ENCODE peak calls at places on chromosomes 1 and 21, in four cellular contexts. X is heart left ventricle; E is CD8-positive, alpha-beta memory T cell; M is CD4-positive, CD25-positive, alpha-beta regulatory T cell. B is an unnamed sample.

GRCh38 chr1:77282866-77283539 is 1.2 kb downstream of the AK5 start:
- DNase-seq in M (no peak), X (no peak), E (no peak), B (no peak)

GRCh38 chr1:65717815-65718454 is 74.8 kb upstream of the PDE4B start:
- DNase-seq in X (no peak), E (no peak), M (peak), B (no peak)

GRCh38 chr1:109658533-109659051 is 2.7 kb downstream of the GSTM4 start:
- DNase-seq in X (no peak), M (no peak), E (no peak), B (no peak)

GRCh38 chr1:57835620-57836019 is 411.8 kb upstream of the DAB1 start:
- DNase-seq in X (no peak), M (no peak), E (no peak), B (no peak)

GRCh38 chr1:227429447-227430359 is 111.4 kb upstream of the CDC42BPA start:
- DNase-seq in M (no peak), E (no peak), X (peak), B (no peak)

GRCh38 chr1:153478692-153479618 is 18.5 kb upstream of the S100A7 start:
- DNase-seq in X (no peak), M (no peak), E (no peak), B (no peak)

GRCh38 chr1:54471588-54471987 is 65.4 kb upstream of the SSBP3 start:
- DNase-seq in X (no peak), E (no peak), M (no peak), B (no peak)

GRCh38 chr1:168135982-168136708 is 585 bp downstream of the GPR161 start:
- DNase-seq in M (peak), X (peak), E (no peak), B (peak)

GRCh38 chr1:37481289-37482003 is 7.1 kb downstream of the ZC3H12A start:
- DNase-seq in E (no peak), X (no peak), M (no peak), B (no peak)

GRCh38 chr1:89589515-89589914 is 43.4 kb upstream of the LRRC8C start:
- DNase-seq in E (no peak), M (no peak), X (no peak), B (no peak)

GRCh38 chr1:54355931-54356679 is 50.1 kb downstream of the SSBP3 start:
- DNase-seq in X (no peak), E (no peak), M (peak), B (no peak)

GRCh38 chr1:110240476-110241210 is 30.5 kb downstream of the KCNC4 start:
- DNase-seq in X (no peak), E (no peak), M (no peak), B (no peak)

GRCh38 chr1:53145942-53146708 is 3.7 kb upstream of the SLC1A7 start:
- DNase-seq in M (no peak), E (no peak), X (peak), B (no peak)

GRCh38 chr1:246284021-246284420 is 223.1 kb downstream of the SMYD3 start:
- DNase-seq in M (peak), X (no peak), E (no peak), B (no peak)

GRCh38 chr21:39630827-39631226 is 18.1 kb downstream of the B3GALT5 start:
- DNase-seq in X (no peak), M (no peak), E (no peak), B (no peak)

GRCh38 chr1:41539999-41540398 is 55.5 kb upstream of the EDN2 start:
- DNase-seq in E (no peak), M (no peak), X (no peak), B (no peak)

GRCh38 chr1:89945852-89946476 is 48.9 kb upstream of the ZNF326 start:
- DNase-seq in E (no peak), M (no peak), X (no peak), B (no peak)

GRCh38 chr1:158246650-158247049 is 7.6 kb upstream of the CD1A start:
- DNase-seq in M (peak), E (no peak), X (no peak), B (no peak)

GRCh38 chr1:233707153-233707905 is 93.4 kb downstream of the KCNK1 start:
- DNase-seq in X (no peak), M (no peak), E (no peak), B (no peak)

GRCh38 chr1:90335566-90335965 is 340.7 kb downstream of the ZNF326 start:
- DNase-seq in X (no peak), E (no peak), M (no peak), B (no peak)

GRCh38 chr1:207631137-207631536 is 13.8 kb upstream of the CR1L start:
- DNase-seq in X (no peak), E (no peak), M (no peak), B (no peak)

GRCh38 chr1:207628776-207629175 is 16.2 kb upstream of the CR1L start:
- DNase-seq in X (no peak), M (no peak), E (no peak), B (no peak)

GRCh38 chr1:207627496-207627895 is 17.4 kb upstream of the CR1L start:
- DNase-seq in M (no peak), E (no peak), X (no peak), B (no peak)

DNA sequence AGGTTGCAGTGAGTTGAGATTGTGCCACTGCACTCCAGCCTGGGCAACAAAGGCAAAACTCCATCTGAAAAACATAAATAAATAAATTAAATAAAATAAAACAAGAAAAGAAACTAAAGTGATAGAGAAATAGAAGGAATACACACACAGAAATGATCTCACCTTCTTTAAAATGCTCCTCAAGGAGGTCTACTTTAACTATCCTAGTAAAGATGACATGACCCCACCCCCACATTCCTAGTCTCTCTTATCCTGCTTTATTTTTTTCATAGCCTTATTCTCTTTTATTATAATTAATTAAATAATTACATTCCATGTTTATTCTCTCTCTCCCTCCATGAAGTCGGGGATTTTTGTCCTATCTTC is 18.0 kb upstream of the CR1L start:
- DNase-seq in X (no peak), E (no peak), M (no peak), B (no peak)
- H3K27ac ChIP-seq in X (no peak), E (no peak), M (no peak), B (no peak)

GRCh38 chr1:180566495-180566894 is 7.7 kb downstream of the OVAAL start:
- DNase-seq in M (no peak), E (no peak), X (no peak), B (no peak)
- H3K27ac ChIP-seq in M (no peak), E (no peak), X (peak), B (no peak)

GRCh38 chr1:220483700-220484099 is 44.2 kb upstream of the MARK1 start:
- DNase-seq in M (no peak), E (no peak), X (peak), B (no peak)

GRCh38 chr1:220487297-220487820 is 40.6 kb upstream of the MARK1 start:
- DNase-seq in E (no peak), X (no peak), M (peak), B (no peak)

GRCh38 chr1:220485791-220486190 is 42.1 kb upstream of the MARK1 start:
- DNase-seq in M (no peak), X (no peak), E (no peak), B (no peak)

GRCh38 chr1:220485131-220485530 is 42.8 kb upstream of the MARK1 start:
- DNase-seq in X (no peak), M (no peak), E (no peak), B (no peak)

DNA sequence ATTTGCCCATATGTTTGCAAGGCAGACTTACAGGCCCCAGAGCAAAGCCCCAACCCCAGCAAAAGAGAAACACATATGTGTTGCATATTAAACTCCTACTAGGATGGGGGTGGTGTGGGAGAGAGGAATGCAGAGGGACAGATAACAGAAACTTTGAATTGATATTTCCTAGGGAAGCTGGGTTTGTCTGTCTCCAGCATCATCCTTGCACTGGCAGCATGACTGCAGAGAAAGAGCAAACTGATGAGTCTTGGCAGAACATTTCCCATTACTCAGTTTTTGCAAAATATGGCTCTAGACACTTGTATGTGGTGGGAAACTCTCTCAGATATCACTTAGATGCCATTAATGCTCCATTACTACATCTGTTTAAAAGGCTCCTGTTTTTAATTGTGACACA is 43.8 kb upstream of the MARK1 start:
- DNase-seq in X (no peak), M (no peak), E (no peak), B (no peak)
- H3K27ac ChIP-seq in X (no peak), M (no peak), E (no peak), B (no peak)

GRCh38 chr1:67040405-67040804 is 13.5 kb downstream of the SLC35D1 start:
- DNase-seq in E (no peak), M (no peak), X (no peak), B (no peak)

GRCh38 chr1:67041836-67042503 is 12.0 kb downstream of the SLC35D1 start:
- DNase-seq in M (no peak), X (no peak), E (no peak), B (no peak)

GRCh38 chr1:67043366-67043765 is 10.6 kb downstream of the SLC35D1 start:
- DNase-seq in E (no peak), M (no peak), X (no peak), B (no peak)

GRCh38 chr1:67044631-67045270 is 9.2 kb downstream of the SLC35D1 start:
- DNase-seq in E (no peak), X (no peak), M (no peak), B (no peak)
- H3K27ac ChIP-seq in E (no peak), X (no peak), M (no peak), B (no peak)

DNA sequence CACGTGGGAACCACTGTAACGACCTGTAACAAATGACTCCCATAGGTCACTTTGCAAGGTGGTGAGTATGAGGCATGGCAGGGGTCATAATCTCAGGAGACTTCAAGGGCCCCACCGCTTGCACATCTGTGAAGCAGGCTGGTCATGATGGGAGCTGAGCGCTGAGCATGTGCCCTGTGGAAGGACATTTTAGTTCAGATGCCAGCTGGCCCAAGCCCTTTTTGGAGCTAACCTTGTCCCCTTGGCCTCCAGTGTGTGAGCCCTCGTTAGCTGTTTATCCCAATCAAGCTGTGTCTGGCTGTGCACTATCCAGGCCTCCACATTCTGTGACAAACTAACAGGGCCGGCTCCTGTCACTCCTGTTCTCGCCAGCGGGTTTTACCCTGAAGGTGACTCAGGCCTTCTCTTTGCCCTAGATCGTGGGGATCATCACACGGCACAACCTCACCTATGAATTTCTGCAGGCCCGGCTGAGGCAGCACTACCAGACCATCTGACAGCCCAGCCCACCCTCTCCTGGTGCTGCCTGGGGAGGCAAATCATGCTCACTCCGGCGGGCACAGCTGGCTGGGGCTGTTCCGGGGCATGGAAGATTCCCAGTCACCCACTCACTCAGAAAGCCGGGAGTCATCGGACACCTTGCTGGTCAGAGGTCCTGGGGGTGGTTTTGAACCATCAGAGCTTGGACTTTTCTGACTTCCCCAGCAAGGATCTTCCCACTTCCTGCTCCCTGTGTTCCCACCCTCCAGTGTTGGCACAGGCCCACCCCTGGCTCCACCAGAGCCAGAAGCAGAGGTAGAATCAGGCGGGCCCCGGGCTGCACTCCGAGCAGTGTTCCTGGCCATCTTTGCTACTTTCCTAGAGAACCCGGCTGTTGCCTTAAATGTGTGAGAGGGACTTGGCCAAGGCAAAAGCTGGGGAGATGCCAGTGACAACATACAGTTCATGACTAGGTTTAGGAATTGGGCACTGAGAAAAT is 7.6 kb downstream of the NPPA start:
- DNase-seq in E (no peak), X (no peak), M (no peak), B (peak)
- H3K27ac ChIP-seq in E (no peak), X (no peak), M (no peak), B (no peak)